ENCODE peak calls at places on chromosome 12, in four cellular contexts. One of them, this sample, is unnamed. For H3K4me1, the result is how much of the 10 kb centered on the place peaks cover.

GRCh38 chr12:46266382-46266791 is 2.5 kb downstream of the SLC38A1 start:
- DNase-seq in cardiac muscle cell: no peak
- DNase-seq in kidney: no peak
- DNase-seq in left ventricle myocardium inferior: no peak
- DNase-seq in this sample: no peak

GRCh38 chr12:12007001-12007712 is 63.6 kb upstream of the BCL2L14 start:
- DNase-seq in cardiac muscle cell: no peak
- DNase-seq in kidney: no peak
- DNase-seq in left ventricle myocardium inferior: no peak
- DNase-seq in this sample: no peak

GRCh38 chr12:563250-563781 is 99.9 kb downstream of the NINJ2 start:
- DNase-seq in cardiac muscle cell: no peak
- DNase-seq in kidney: no peak
- DNase-seq in left ventricle myocardium inferior: no peak
- DNase-seq in this sample: no peak

GRCh38 chr12:130137141-130138018 is 24.9 kb upstream of the FZD10 start:
- DNase-seq in cardiac muscle cell: no peak
- DNase-seq in kidney: no peak
- DNase-seq in left ventricle myocardium inferior: no peak
- DNase-seq in this sample: no peak

GRCh38 chr12:122668268-122668667 is 34.9 kb downstream of the HCAR2 start:
- DNase-seq in cardiac muscle cell: no peak
- DNase-seq in kidney: no peak
- DNase-seq in left ventricle myocardium inferior: no peak
- DNase-seq in this sample: no peak

GRCh38 chr12:1262008-1262407 is 271.0 kb downstream of the ERC1 start:
- DNase-seq in cardiac muscle cell: no peak
- DNase-seq in kidney: no peak
- DNase-seq in left ventricle myocardium inferior: no peak
- DNase-seq in this sample: no peak

GRCh38 chr12:82207556-82207955 is 150.6 kb downstream of the CCDC59 start:
- DNase-seq in cardiac muscle cell: no peak
- DNase-seq in kidney: no peak
- DNase-seq in left ventricle myocardium inferior: no peak
- DNase-seq in this sample: no peak

GRCh38 chr12:107415066-107415465 is 270.5 kb upstream of the PWP1 start:
- DNase-seq in cardiac muscle cell: no peak
- DNase-seq in kidney: no peak
- DNase-seq in left ventricle myocardium inferior: no peak
- DNase-seq in this sample: no peak

GRCh38 chr12:111163422-111163821 is 205.5 kb downstream of the PHETA1 start:
- DNase-seq in cardiac muscle cell: no peak
- DNase-seq in kidney: no peak
- DNase-seq in left ventricle myocardium inferior: no peak
- DNase-seq in this sample: no peak

GRCh38 chr12:30926243-30927209 is at the start of gene TSPAN11:
- DNase-seq in cardiac muscle cell: peak
- DNase-seq in kidney: peak
- DNase-seq in left ventricle myocardium inferior: peak
- DNase-seq in this sample: no peak

GRCh38 chr12:52210186-52210924 is 18.5 kb upstream of the KRT80 start:
- DNase-seq in cardiac muscle cell: no peak
- DNase-seq in kidney: peak
- DNase-seq in left ventricle myocardium inferior: no peak
- DNase-seq in this sample: peak

GRCh38 chr12:75585309-75585708 is 73.9 kb upstream of the KRR1 start:
- DNase-seq in cardiac muscle cell: no peak
- DNase-seq in kidney: no peak
- DNase-seq in left ventricle myocardium inferior: no peak
- DNase-seq in this sample: no peak

GRCh38 chr12:54352891-54353874 is 11.1 kb downstream of the GPR84 start:
- DNase-seq in cardiac muscle cell: no peak
- DNase-seq in kidney: no peak
- DNase-seq in left ventricle myocardium inferior: no peak
- DNase-seq in this sample: no peak

GRCh38 chr12:21576431-21576830 is 28.2 kb downstream of the GYS2 start:
- DNase-seq in cardiac muscle cell: no peak
- DNase-seq in kidney: no peak
- DNase-seq in left ventricle myocardium inferior: no peak
- DNase-seq in this sample: no peak
- H3K4me1 ChIP-seq in cardiac muscle cell: under half
- H3K4me1 ChIP-seq in kidney: under half
- H3K4me1 ChIP-seq in left ventricle myocardium inferior: under half
- H3K4me1 ChIP-seq in this sample: under half

DNA sequence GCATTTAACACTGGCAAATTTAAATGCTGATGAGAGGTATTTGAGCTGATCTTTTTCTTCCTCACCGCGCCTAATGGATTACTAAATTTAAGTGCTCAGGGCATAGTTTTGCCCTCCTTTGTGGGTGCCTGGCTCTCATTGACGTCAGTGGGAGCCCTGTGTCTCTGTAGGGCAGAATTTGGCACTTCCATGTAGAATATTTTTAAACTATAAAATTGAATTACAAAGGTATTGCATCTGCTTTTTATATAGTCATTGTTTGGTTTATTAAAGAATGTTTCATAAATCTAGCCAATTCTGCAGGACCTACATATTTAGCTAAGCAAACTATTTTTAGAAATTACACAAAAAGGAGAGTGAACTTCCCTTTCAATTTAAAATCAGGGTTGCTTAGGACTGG is 444.8 kb downstream of the AEBP2 start:
- DNase-seq in cardiac muscle cell: no peak
- DNase-seq in kidney: no peak
- DNase-seq in left ventricle myocardium inferior: no peak
- DNase-seq in this sample: no peak
- H3K27ac ChIP-seq in cardiac muscle cell: no peak
- H3K27ac ChIP-seq in kidney: no peak
- H3K27ac ChIP-seq in left ventricle myocardium inferior: peak
- H3K27ac ChIP-seq in this sample: no peak

DNA sequence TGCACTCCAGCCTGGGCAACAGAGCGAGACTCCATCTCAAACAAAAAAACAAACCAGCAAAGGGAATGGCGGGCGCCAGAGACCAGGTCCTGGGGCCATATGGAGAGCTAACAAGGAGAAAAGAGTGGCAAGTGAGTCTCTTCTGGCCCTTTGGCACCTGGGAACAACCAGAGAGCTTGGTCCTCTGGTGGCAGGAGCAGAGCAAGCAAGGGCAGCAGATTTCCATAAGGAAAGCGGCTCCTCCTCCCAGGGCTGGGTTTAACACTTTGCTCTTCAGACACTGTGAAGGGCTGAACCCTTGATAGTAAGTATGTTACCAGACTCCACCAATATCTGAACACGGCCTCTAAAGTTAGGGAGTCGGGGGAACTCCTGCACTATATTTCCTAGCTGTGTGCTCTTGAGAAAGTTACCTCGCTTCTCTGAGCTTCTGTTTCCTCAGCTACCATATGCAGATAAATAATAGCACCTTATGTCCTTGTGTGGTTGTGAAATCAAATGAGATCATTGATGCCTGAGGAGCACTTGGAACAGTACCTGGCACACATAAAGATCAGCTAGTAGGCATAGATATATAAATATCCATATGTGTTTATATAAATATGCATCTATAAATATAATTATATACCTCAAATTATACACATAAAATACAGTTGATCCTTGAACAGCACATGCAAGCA is 33.4 kb upstream of the PLEKHG6 start:
- DNase-seq in cardiac muscle cell: no peak
- DNase-seq in kidney: no peak
- DNase-seq in left ventricle myocardium inferior: no peak
- DNase-seq in this sample: no peak
- H3K4me1 ChIP-seq in cardiac muscle cell: under half
- H3K4me1 ChIP-seq in kidney: under half
- H3K4me1 ChIP-seq in left ventricle myocardium inferior: half or more
- H3K4me1 ChIP-seq in this sample: under half

GRCh38 chr12:6767301-6767591 is 1.1 kb downstream of the PTMS start:
- DNase-seq in cardiac muscle cell: peak
- DNase-seq in kidney: no peak
- DNase-seq in left ventricle myocardium inferior: no peak
- DNase-seq in this sample: no peak

GRCh38 chr12:6765048-6765633 is 1.0 kb upstream of the PTMS start:
- DNase-seq in cardiac muscle cell: no peak
- DNase-seq in kidney: no peak
- DNase-seq in left ventricle myocardium inferior: no peak
- DNase-seq in this sample: no peak

GRCh38 chr12:6764011-6764828 is 1.9 kb upstream of the PTMS start:
- DNase-seq in cardiac muscle cell: peak
- DNase-seq in kidney: peak
- DNase-seq in left ventricle myocardium inferior: peak
- DNase-seq in this sample: peak

GRCh38 chr12:6766651-6767300 is 613 bp downstream of the PTMS start:
- DNase-seq in cardiac muscle cell: peak
- DNase-seq in kidney: peak
- DNase-seq in left ventricle myocardium inferior: peak
- DNase-seq in this sample: peak

GRCh38 chr12:6765634-6766581 is at the start of gene PTMS:
- DNase-seq in cardiac muscle cell: peak
- DNase-seq in kidney: peak
- DNase-seq in left ventricle myocardium inferior: peak
- DNase-seq in this sample: peak
- H3K27ac ChIP-seq in cardiac muscle cell: peak
- H3K27ac ChIP-seq in kidney: peak
- H3K27ac ChIP-seq in left ventricle myocardium inferior: peak
- H3K27ac ChIP-seq in this sample: peak